ENCODE peak calls at places on chromosomes 16 and 17, in eight cellular contexts. J is T-helper 9 cell; L is ureter; I is HEK293T; K is GM10248; D is HCT116; U is stimulated activated CD4-positive, alpha-beta T cell treated with anti-CD3 and anti-CD28 coated beads, Interleukin-4, amount 100 ng/mL, for 1 hour; B is NCI-H1105. M is an unnamed sample.

GRCh38 chr17:17028059-17028877 is 14.0 kb upstream of the MPRIP start:
- DNase-seq in J (no peak), L (peak; percentile 87), U (no peak), B (no peak), I (no peak), K (no peak), D (peak; percentile 94), M (peak; percentile 96)

GRCh38 chr16:70253291-70254094 is 1.8 kb upstream of the EXOSC6 start:
- DNase-seq in D (peak; percentile 28), I (peak; percentile 54), B (no peak), L (peak; percentile 45), K (no peak), J (peak; percentile 32), U (peak; percentile 28), M (no peak)

GRCh38 chr16:10332301-10332700 is 53.6 kb upstream of the ATF7IP2 start:
- DNase-seq in B (no peak), L (no peak), I (no peak), D (no peak), K (no peak), U (no peak), J (no peak), M (no peak)

GRCh38 chr17:29066603-29067002 is 23.7 kb downstream of the PIPOX start:
- DNase-seq in L (no peak), U (no peak), J (no peak), D (no peak), B (no peak), I (no peak), K (no peak), M (no peak)

GRCh38 chr17:61402978-61403845 is 3.6 kb downstream of the TBX2 start:
- DNase-seq in D (no peak), K (no peak), B (peak; percentile 67), U (no peak), L (no peak), J (no peak), I (no peak), M (no peak)

GRCh38 chr17:17242246-17242645 is 5.3 kb upstream of the FLCN start:
- DNase-seq in U (no peak), K (no peak), I (no peak), L (no peak), D (no peak), J (no peak), B (no peak), M (no peak)

GRCh38 chr17:79940381-79941087 is 95.1 kb downstream of the TBC1D16 start:
- DNase-seq in J (no peak), B (no peak), L (no peak), U (no peak), I (no peak), D (no peak), K (no peak), M (no peak)

GRCh38 chr17:78374631-78375274 is 3.7 kb upstream of the PGS1 start:
- DNase-seq in J (no peak), B (no peak), U (no peak), K (no peak), L (no peak), D (no peak), I (no peak), M (no peak)

GRCh38 chr17:20071824-20072691 is 62.9 kb downstream of the SPECC1 start:
- DNase-seq in K (no peak), L (no peak), J (no peak), D (no peak), U (no peak), I (no peak), B (no peak), M (no peak)

GRCh38 chr16:88922114-88922825 is 54.7 kb downstream of the CBFA2T3 start:
- DNase-seq in I (no peak), U (no peak), K (no peak), B (no peak), J (no peak), D (no peak), L (peak; percentile 81), M (no peak)

GRCh38 chr16:79601092-79601977 is 798 bp upstream of the MAF start:
- DNase-seq in B (peak; percentile 5), I (no peak), J (peak; percentile 29), K (peak; percentile 21), L (peak; percentile 61), D (no peak), U (peak; percentile 25), M (no peak)

GRCh38 chr16:89289428-89290395 is 72.2 kb downstream of the ZNF778 start:
- DNase-seq in I (peak; percentile 95), U (peak; percentile 73), L (peak; percentile 74), J (peak; percentile 63), B (no peak), K (peak; percentile 91), D (peak; percentile 52), M (no peak)

GRCh38 chr17:29149431-29150064 is 30.6 kb downstream of the MYO18A start:
- DNase-seq in U (no peak), B (peak; percentile 69), K (peak; percentile 67), L (peak; percentile 78), I (no peak), D (no peak), J (no peak), M (no peak)

GRCh38 chr16:86483-86952 is 8.5 kb downstream of the MPG start:
- DNase-seq in U (no peak), B (no peak), K (no peak), J (no peak), L (no peak), D (no peak), I (no peak), M (no peak)

GRCh38 chr16:9437115-9437514 is 345.7 kb downstream of the HAPSTR1 start:
- DNase-seq in K (no peak), I (no peak), U (no peak), B (no peak), L (no peak), D (peak; percentile 37), J (no peak), M (no peak)

GRCh38 chr17:58311429-58311894 is 17.1 kb downstream of the TSPOAP1 start:
- DNase-seq in L (peak; percentile 27), U (no peak), J (no peak), D (no peak), I (no peak), B (no peak), K (no peak), M (no peak)

GRCh38 chr16:85168732-85169256 is 56.5 kb upstream of the CIBAR2 start:
- DNase-seq in J (no peak), D (no peak), I (peak; percentile 80), U (no peak), K (peak; percentile 74), L (no peak), B (no peak), M (no peak)

GRCh38 chr16:18933501-18933900 is 7.3 kb upstream of the SMG1 start:
- DNase-seq in U (no peak), I (no peak), J (no peak), B (no peak), D (no peak), L (no peak), K (no peak), M (no peak)

GRCh38 chr16:4261557-4262172 is 11.2 kb downstream of the TFAP4 start:
- DNase-seq in B (no peak), D (peak; percentile 22), L (no peak), K (peak; percentile 49), I (peak; percentile 71), J (peak; percentile 13), U (peak; percentile 52), M (no peak)

GRCh38 chr17:27840688-27841087 is 40.4 kb upstream of the NOS2 start:
- DNase-seq in U (no peak), L (no peak), K (no peak), B (no peak), D (no peak), I (no peak), J (no peak), M (no peak)

GRCh38 chr17:21196126-21196525 is 17.8 kb downstream of the TMEM11 start:
- DNase-seq in L (no peak), I (no peak), J (no peak), D (no peak), U (no peak), K (no peak), B (no peak), M (no peak)

GRCh38 chr16:15899538-15900100 is 11.2 kb upstream of the CEP20 start:
- DNase-seq in B (no peak), K (peak; percentile 54), L (peak; percentile 74), U (no peak), D (peak; percentile 99), I (no peak), J (no peak), M (peak; percentile 94)

GRCh38 chr17:75152971-75153853 is 1.1 kb downstream of the JPT1 start:
- DNase-seq in U (peak; percentile 11), J (peak; percentile 8), K (peak; percentile 54), L (no peak), D (no peak), I (peak; percentile 44), B (peak; percentile 9), M (no peak)

GRCh38 chr17:17370711-17371110 is 67.5 kb downstream of the NT5M start:
- DNase-seq in J (no peak), K (no peak), I (no peak), B (no peak), D (no peak), U (no peak), L (no peak), M (no peak)

GRCh38 chr16:81921415-81921814 is 89.9 kb downstream of the SDR42E1 start:
- DNase-seq in D (no peak), I (no peak), K (no peak), L (no peak), U (no peak), B (no peak), J (no peak), M (no peak)

GRCh38 chr17:82949984-82950383 is 110.2 kb upstream of the ZNF750 start:
- DNase-seq in B (no peak), J (no peak), L (no peak), I (no peak), K (no peak), U (no peak), D (no peak), M (no peak)

GRCh38 chr16:65024649-65025243 is 97.1 kb downstream of the CDH11 start:
- DNase-seq in D (no peak), L (no peak), B (no peak), K (no peak), J (no peak), I (no peak), U (no peak), M (no peak)

GRCh38 chr17:14300628-14301278 is at the start of gene HS3ST3B1:
- DNase-seq in U (peak; percentile 99), J (peak; percentile 99), B (peak; percentile 99), K (peak; percentile 90), L (peak; percentile 98), I (peak; percentile 92), D (peak; percentile 96), M (peak; percentile 92)

GRCh38 chr16:21599994-21600773 is 807 bp downstream of the METTL9 start:
- DNase-seq in K (peak; percentile 16), B (no peak), I (peak; percentile 54), J (peak; percentile 30), L (no peak), D (no peak), U (no peak), M (no peak)

GRCh38 chr16:15518412-15519351 is 84.3 kb downstream of the BMERB1 start:
- DNase-seq in U (no peak), I (no peak), B (no peak), J (no peak), D (no peak), L (peak; percentile 53), K (no peak), M (no peak)

GRCh38 chr16:88030498-88030897 is 79.3 kb downstream of the BANP start:
- DNase-seq in D (no peak), J (no peak), K (no peak), B (no peak), I (no peak), U (no peak), L (no peak), M (no peak)

GRCh38 chr17:19546289-19547065 is 12.8 kb downstream of the SLC47A1 start:
- DNase-seq in J (no peak), U (no peak), B (no peak), K (no peak), I (no peak), L (peak; percentile 59), D (no peak), M (no peak)

GRCh38 chr16:69542974-69543373 is 22.8 kb upstream of the NFAT5 start:
- DNase-seq in I (no peak), B (no peak), D (no peak), J (no peak), U (no peak), K (no peak), L (no peak), M (no peak)

GRCh38 chr16:14015948-14016347 is 55.2 kb upstream of the MRTFB start:
- DNase-seq in J (no peak), L (no peak), B (no peak), I (no peak), D (no peak), U (no peak), K (no peak), M (no peak)

M was measured in epithelial cell of prostate.